ENCODE peak calls at places on chromosomes 7 and 10, in four cellular contexts. P is PC-9, G is transverse colon, C is H9. F is an unnamed sample.
A peak's percentile ranks its signal among the peaks of the same experiment; 100 is the strongest.

GRCh38 chr7:142807855-142808460 is 37.2 kb downstream of the PRSS2 start:
- DNase-seq in P (peak; percentile 24), G (no peak), C (no peak), F (no peak)

GRCh38 chr10:103710490-103710889 is 144.9 kb downstream of the SH3PXD2A start:
- DNase-seq in P (no peak), G (no peak), C (no peak), F (no peak)

GRCh38 chr10:48659790-48660189 is 24.9 kb upstream of the WDFY4 start:
- DNase-seq in P (no peak), G (no peak), C (no peak), F (no peak)

GRCh38 chr10:10786334-10787090 is 231.2 kb upstream of the CELF2 start:
- DNase-seq in P (no peak), G (no peak), C (no peak), F (no peak)

GRCh38 chr7:28779929-28780328 is 178.2 kb downstream of the TRIL start:
- DNase-seq in P (no peak), G (no peak), C (no peak), F (no peak)

GRCh38 chr7:30983042-30983913 is 19.5 kb downstream of the GHRHR start:
- DNase-seq in P (peak; percentile 81), G (peak; percentile 80), C (peak; percentile 95), F (peak; percentile 90)

GRCh38 chr10:130045091-130045652 is 65.5 kb downstream of the C10orf143 start:
- DNase-seq in P (no peak), G (no peak), C (peak; percentile 86), F (peak; percentile 63)

GRCh38 chr10:55212051-55212450 is 411.0 kb upstream of the PCDH15 start:
- DNase-seq in P (no peak), G (no peak), C (no peak), F (no peak)

GRCh38 chr10:21238044-21238443 is 287.4 kb downstream of the SKIDA1 start:
- DNase-seq in P (peak; percentile 43), G (no peak), C (no peak), F (no peak)

GRCh38 chr10:13180788-13181187 is 19.4 kb downstream of the MCM10 start:
- DNase-seq in P (no peak), G (no peak), C (no peak), F (no peak)

GRCh38 chr7:71237945-71238344 is 106.0 kb downstream of the GALNT17 start:
- DNase-seq in P (no peak), G (no peak), C (peak; percentile 48), F (no peak)

GRCh38 chr10:107653832-107654287 is 489.4 kb upstream of the SORCS1 start:
- DNase-seq in P (no peak), G (peak; percentile 17), C (no peak), F (no peak)

GRCh38 chr10:101646369-101646768 is 48.6 kb downstream of the FBXW4 start:
- DNase-seq in P (no peak), G (no peak), C (no peak), F (no peak)

GRCh38 chr10:95552680-95553342 is 8.4 kb downstream of the SORBS1 start:
- DNase-seq in P (no peak), G (no peak), C (peak; percentile 54), F (no peak)

GRCh38 chr10:35933940-35934636 is 292.0 kb upstream of the FZD8 start:
- DNase-seq in P (no peak), G (no peak), C (no peak), F (no peak)

GRCh38 chr7:130444230-130444629 is 3.4 kb upstream of the CEP41 start:
- DNase-seq in P (no peak), G (no peak), C (no peak), F (no peak)

GRCh38 chr10:38119038-38119437 is 24.9 kb downstream of the ZNF37A start:
- DNase-seq in P (no peak), G (no peak), C (no peak), F (no peak)

GRCh38 chr10:9645404-9645803 is 1372.3 kb upstream of the CELF2 start:
- DNase-seq in P (no peak), G (no peak), C (no peak), F (no peak)

GRCh38 chr7:50974240-50974639 is 191.5 kb upstream of the GRB10 start:
- DNase-seq in P (no peak), G (no peak), C (no peak), F (no peak)

GRCh38 chr7:50976064-50976463 is 193.4 kb upstream of the GRB10 start:
- DNase-seq in P (no peak), G (no peak), C (no peak), F (no peak)

GRCh38 chr7:50981743-50982142 is 199.0 kb upstream of the GRB10 start:
- DNase-seq in P (no peak), G (no peak), C (peak; percentile 52), F (no peak)

GRCh38 chr7:50982626-50983025 is 199.9 kb upstream of the GRB10 start:
- DNase-seq in P (no peak), G (no peak), C (peak; percentile 69), F (no peak)

GRCh38 chr7:50978633-50979215 is 196.0 kb upstream of the GRB10 start:
- DNase-seq in P (no peak), G (no peak), C (no peak), F (no peak)
- TF ChIP-seq CTCF in P (peak; percentile 69), G (no peak), C (peak; percentile 50), F (no peak)

DNA sequence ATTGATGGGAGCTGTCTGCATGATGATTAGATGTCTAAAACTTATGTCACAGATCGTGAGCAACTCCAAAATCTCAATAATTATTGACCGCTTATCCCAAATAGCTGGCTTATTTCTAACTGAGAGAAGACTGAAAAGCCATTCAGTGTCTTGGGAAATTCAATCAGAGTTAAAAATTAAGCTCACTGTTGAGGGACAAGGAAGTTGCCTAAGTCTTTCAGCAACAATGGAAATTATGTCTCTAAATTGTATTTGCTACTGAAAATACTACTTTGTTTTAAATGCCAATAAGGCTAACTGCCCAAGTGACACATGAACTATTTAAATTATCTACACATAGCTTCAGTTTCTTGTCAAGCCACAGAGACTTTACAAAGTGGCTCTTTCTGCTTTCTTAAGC is 107.9 kb upstream of the FAM171A1 start:
- DNase-seq in P (no peak), G (no peak), C (no peak), F (no peak)
- TF ChIP-seq CTCF in P (no peak), G (no peak), C (no peak), F (no peak)

DNA sequence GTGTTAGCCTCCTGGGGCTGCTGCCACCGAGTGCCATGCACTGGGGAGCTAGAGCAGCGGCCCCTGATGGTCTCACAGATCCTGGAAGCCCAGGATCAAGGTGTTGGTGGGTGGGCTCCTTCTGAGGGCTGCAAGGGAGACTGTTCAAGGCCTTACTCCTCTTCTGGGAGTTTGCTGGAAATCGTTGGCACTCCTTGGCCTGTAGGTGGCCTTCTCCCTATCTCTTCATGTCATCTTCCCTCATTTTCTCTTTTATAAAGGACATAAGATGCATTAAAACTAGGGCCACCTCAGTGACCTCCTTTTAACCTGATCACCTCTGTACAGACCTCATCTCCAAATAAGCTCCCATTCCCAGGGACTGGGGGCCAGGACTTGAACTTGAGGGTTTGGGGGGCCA is 27.0 kb upstream of the ZNF862 start:
- DNase-seq in P (no peak), G (no peak), C (no peak), F (no peak)
- TF ChIP-seq CTCF in P (peak; percentile 58), G (no peak), C (peak; percentile 54), F (peak; percentile 49)

GRCh38 chr7:128705891-128706333 is 33.2 kb upstream of the CALU start:
- DNase-seq in P (no peak), G (no peak), C (no peak), F (no peak)
- TF ChIP-seq CTCF in P (no peak), G (no peak), C (no peak), F (peak; percentile 23)

GRCh38 chr7:44796504-44797328 is at the start of gene PPIA:
- DNase-seq in P (peak; percentile 100), G (peak; percentile 99), C (peak; percentile 98), F (peak; percentile 99)

GRCh38 chr7:44798649-44799275 is 2.3 kb downstream of the PPIA start:
- DNase-seq in P (no peak), G (no peak), C (no peak), F (no peak)

GRCh38 chr7:44799939-44800338 is 3.5 kb downstream of the PPIA start:
- DNase-seq in P (no peak), G (no peak), C (no peak), F (no peak)

GRCh38 chr7:44796034-44796503 is 412 bp upstream of the PPIA start:
- DNase-seq in P (no peak), G (no peak), C (no peak), F (no peak)

GRCh38 chr7:44797329-44798258 is 1.1 kb downstream of the PPIA start:
- DNase-seq in P (peak; percentile 87), G (peak; percentile 93), C (peak; percentile 76), F (peak; percentile 87)
- TF ChIP-seq CTCF in P (peak; percentile 79), G (peak; percentile 39), C (peak; percentile 60), F (peak; percentile 54)

GRCh38 chr7:158979635-158980351 is 123.4 kb downstream of the DYNC2I1 start:
- DNase-seq in P (no peak), G (no peak), C (no peak), F (no peak)
- TF ChIP-seq CTCF in P (no peak), G (no peak), C (no peak), F (no peak)

GRCh38 chr10:59129867-59130266 is 46.6 kb upstream of the PHYHIPL start:
- DNase-seq in P (no peak), G (no peak), C (no peak), F (no peak)
- TF ChIP-seq CTCF in P (no peak), G (no peak), C (no peak), F (no peak)

F was measured in type B pancreatic cell.